ENCODE peak calls at places on chromosomes 4 and X, in five cellular contexts. L is psoas muscle; S is CD8-positive, alpha-beta T cell; G is endodermal cell; J is PC-9. U is an unnamed sample.
A peak's percentile ranks its signal among the peaks of the same experiment; 100 is the strongest.

GRCh38 chrX:110421499-110422455 is 63.1 kb downstream of the RTL9 start:
- DNase-seq in L (no peak), S (no peak), G (no peak), J (no peak), U (no peak)

GRCh38 chrX:147875866-147876596 is 35.7 kb upstream of the FMR1 start:
- DNase-seq in L (no peak), S (no peak), G (no peak), J (peak; percentile 26), U (no peak)

GRCh38 chr4:140243345-140243753 is 89.4 kb upstream of the MAML3 start:
- DNase-seq in L (no peak), S (no peak), G (no peak), J (no peak), U (no peak)

GRCh38 chr4:26729547-26729946 is 131.1 kb upstream of the STIM2 start:
- DNase-seq in L (no peak), S (no peak), G (no peak), J (no peak), U (no peak)

GRCh38 chr4:142567620-142568451 is 278.3 kb downstream of the INPP4B start:
- DNase-seq in L (no peak), S (no peak), G (no peak), J (no peak), U (no peak)

GRCh38 chrX:10619311-10620015 is 922 bp downstream of the MID1 start:
- DNase-seq in L (no peak), S (no peak), G (no peak), J (no peak), U (no peak)

GRCh38 chrX:119101168-119101567 is 26.4 kb downstream of the KIAA1210 start:
- DNase-seq in L (no peak), S (no peak), G (no peak), J (no peak), U (no peak)

GRCh38 chr4:37890501-37891220 is at the start of gene TBC1D1:
- DNase-seq in L (peak; percentile 94), S (peak; percentile 15), G (peak; percentile 74), J (peak; percentile 55), U (no peak)

GRCh38 chr4:40493160-40493559 is 136.5 kb downstream of the RBM47 start:
- DNase-seq in L (no peak), S (no peak), G (no peak), J (no peak), U (no peak)

GRCh38 chrX:25640276-25640675 is 497.9 kb upstream of the MAGEB18 start:
- DNase-seq in L (no peak), S (no peak), G (no peak), J (no peak), U (no peak)

GRCh38 chr4:3111461-3111860 is 37.0 kb downstream of the HTT start:
- DNase-seq in L (no peak), S (no peak), G (peak; percentile 61), J (no peak), U (no peak)

GRCh38 chr4:15765910-15766703 is 12.0 kb upstream of the CD38 start:
- DNase-seq in L (no peak), S (peak; percentile 33), G (no peak), J (no peak), U (no peak)

GRCh38 chrX:104565791-104566687 is at the start of gene IL1RAPL2:
- DNase-seq in L (peak; percentile 48), S (no peak), G (peak; percentile 90), J (peak; percentile 74), U (no peak)

GRCh38 chr4:47145630-47146029 is 114.3 kb downstream of the GABRB1 start:
- DNase-seq in L (no peak), S (no peak), G (no peak), J (no peak), U (no peak)

GRCh38 chr4:15400911-15401671 is 26.7 kb upstream of the C1QTNF7 start:
- DNase-seq in L (peak; percentile 62), S (peak; percentile 13), G (no peak), J (peak; percentile 63), U (peak; percentile 74)

GRCh38 chr4:137526681-137527080 is 5.6 kb downstream of the PCDH18 start:
- DNase-seq in L (no peak), S (no peak), G (no peak), J (no peak), U (no peak)

GRCh38 chr4:47926667-47927258 is 12.4 kb upstream of the NFXL1 start:
- DNase-seq in L (no peak), S (peak; percentile 21), G (peak; percentile 87), J (peak; percentile 18), U (no peak)

GRCh38 chrX:120769576-120770341 is 105.9 kb downstream of the CT47B1 start:
- DNase-seq in L (no peak), S (no peak), G (no peak), J (peak; percentile 33), U (peak; percentile 59)

GRCh38 chr4:132910226-132910748 is 238.8 kb upstream of the PCDH10 start:
- DNase-seq in L (no peak), S (no peak), G (no peak), J (no peak), U (no peak)

GRCh38 chr4:144818136-144818535 is 172.2 kb downstream of the HHIP start:
- DNase-seq in L (no peak), S (no peak), G (no peak), J (peak; percentile 11), U (no peak)

GRCh38 chrX:150225266-150225665 is 137.9 kb upstream of the MAMLD1 start:
- DNase-seq in L (no peak), S (no peak), G (no peak), J (no peak), U (no peak)

GRCh38 chrX:150225756-150226155 is 137.4 kb upstream of the MAMLD1 start:
- DNase-seq in L (no peak), S (no peak), G (no peak), J (no peak), U (no peak)

GRCh38 chrX:150224676-150225075 is 138.4 kb upstream of the MAMLD1 start:
- DNase-seq in L (no peak), S (no peak), G (no peak), J (no peak), U (no peak)

GRCh38 chrX:150226223-150226965 is 136.7 kb upstream of the MAMLD1 start:
- DNase-seq in L (no peak), S (no peak), G (no peak), J (no peak), U (no peak)

DNA sequence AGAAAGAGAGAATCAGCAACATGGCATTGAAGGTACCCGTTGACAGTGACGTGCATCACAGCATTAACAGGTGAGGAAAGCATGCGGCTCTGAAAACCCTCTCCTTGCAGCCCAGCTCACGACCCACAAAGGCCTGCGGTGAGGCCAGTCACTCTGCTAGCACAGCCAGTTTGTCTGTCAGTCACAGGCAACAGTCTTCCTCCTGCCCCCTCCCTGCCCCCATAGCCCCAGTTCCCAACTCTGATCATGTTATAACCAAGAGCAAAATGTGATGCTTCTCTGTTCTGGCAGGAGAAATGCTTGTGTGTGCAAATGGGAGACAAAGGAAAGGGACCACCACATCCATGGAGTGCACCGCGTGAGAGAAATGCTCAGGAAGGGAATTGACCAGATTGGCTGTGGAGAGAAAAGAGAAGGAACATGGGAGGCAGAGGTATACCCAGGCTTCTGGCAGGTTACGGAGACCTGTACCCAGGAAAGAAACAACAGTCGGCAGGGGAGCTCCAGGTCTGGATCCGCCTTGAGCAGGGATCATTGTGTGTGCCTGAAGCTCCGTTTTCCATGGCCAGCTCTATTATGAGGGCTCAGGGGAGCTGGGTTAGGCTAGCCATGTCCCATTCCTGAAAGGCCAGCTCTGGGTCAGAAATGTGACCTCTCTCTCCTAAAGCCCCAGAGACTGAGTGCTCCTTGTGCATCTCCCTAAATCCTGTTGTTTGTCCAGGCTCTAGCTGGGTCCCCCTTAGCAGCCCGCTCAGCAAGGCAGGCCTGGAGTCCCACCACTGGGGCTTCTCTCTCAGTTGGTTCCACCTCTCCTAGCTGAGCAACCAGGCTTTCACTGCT is 139.7 kb upstream of the MAMLD1 start:
- DNase-seq in L (no peak), S (no peak), G (no peak), J (no peak), U (no peak)
- H3K27me3 ChIP-seq in L (peaks cover 12% of the 10 kb centered on the region), S (no peaks in the 10 kb centered on the region), G (no peaks in the 10 kb centered on the region), J (peaks cover 11% of the 10 kb centered on the region), U (no peaks in the 10 kb centered on the region)

GRCh38 chrX:153794018-153794896 is at the start of the genes IDH3G and SSR4:
- DNase-seq in L (peak; percentile 97), S (peak; percentile 90), G (peak; percentile 95), J (peak; percentile 97), U (peak; percentile 72)

GRCh38 chrX:153792368-153792767 is 1.8 kb downstream of the IDH3G start:
- DNase-seq in L (no peak), S (no peak), G (no peak), J (no peak), U (no peak)

GRCh38 chrX:153793291-153793690 is 884 bp downstream of the IDH3G start:
- DNase-seq in L (no peak), S (no peak), G (no peak), J (no peak), U (no peak)

GRCh38 chrX:153789654-153790053 is 4.5 kb downstream of the IDH3G start:
- DNase-seq in L (no peak), S (no peak), G (no peak), J (no peak), U (no peak)

DNA sequence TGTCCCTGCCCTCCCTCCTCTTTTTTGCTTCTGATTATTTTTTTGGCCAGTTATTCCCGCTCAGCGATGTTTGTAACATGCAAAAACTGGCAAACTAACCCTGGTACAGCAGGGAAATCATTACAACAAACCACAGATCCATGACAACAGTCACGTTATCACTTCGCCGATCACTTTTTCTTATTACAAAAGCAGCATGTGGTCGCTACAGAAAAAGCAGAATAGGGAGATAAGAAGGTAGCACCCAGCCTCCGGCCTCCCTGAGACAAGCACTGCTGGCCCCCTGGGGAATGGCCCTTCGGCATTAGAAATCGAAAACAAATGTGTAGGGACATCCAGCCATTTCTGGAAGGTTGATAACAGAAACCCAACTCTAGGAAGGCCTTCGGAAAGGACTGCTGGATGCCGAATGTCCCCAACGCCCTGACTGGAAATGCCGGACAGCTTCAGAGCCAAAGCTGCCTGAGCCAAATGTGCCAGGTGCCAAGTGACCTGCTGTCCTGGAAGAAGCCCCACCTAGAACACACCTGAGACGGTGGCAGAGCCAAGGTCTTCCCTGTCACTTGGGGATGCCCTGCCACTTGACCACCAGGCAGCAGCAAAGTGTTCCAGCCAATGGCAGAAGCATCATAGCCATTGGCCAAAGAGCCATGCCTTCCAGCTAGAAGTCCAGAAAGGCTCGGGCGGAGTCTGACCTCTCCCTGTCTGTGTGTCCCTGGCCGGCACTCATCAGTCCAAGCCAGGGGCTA is 2.9 kb downstream of the IDH3G start:
- DNase-seq in L (no peak), S (no peak), G (no peak), J (no peak), U (no peak)
- H3K36me3 ChIP-seq in L (peaks cover 29% of the 10 kb centered on the region), S (no peaks in the 10 kb centered on the region), G (peaks cover 1% of the 10 kb centered on the region), J (no peaks in the 10 kb centered on the region), U (peaks cover 14% of the 10 kb centered on the region)

GRCh38 chr4:121370729-121371325 is 10.0 kb downstream of the QRFPR start:
- DNase-seq in L (no peak), S (no peak), G (peak; percentile 59), J (peak; percentile 33), U (no peak)
- TF ChIP-seq CTCF in L (peak; percentile 50), S (peak; percentile 44), G (peak; percentile 85), J (peak; percentile 83), U (peak; percentile 66)

GRCh38 chrX:52270453-52271116 is 85.9 kb downstream of the MAGED4 start:
- DNase-seq in L (no peak), S (no peak), G (no peak), J (no peak), U (no peak)
- H3K27me3 ChIP-seq in L (peaks cover 41% of the 10 kb centered on the region), S (no peaks in the 10 kb centered on the region), G (no peaks in the 10 kb centered on the region), J (no peaks in the 10 kb centered on the region), U (no peaks in the 10 kb centered on the region)

GRCh38 chr4:183364025-183364424 is 41.8 kb upstream of the CLDN24 start:
- DNase-seq in L (no peak), S (no peak), G (peak; percentile 71), J (no peak), U (no peak)
- H3K36me3 ChIP-seq in L (no peaks in the 10 kb centered on the region), S (no peaks in the 10 kb centered on the region), G (no peaks in the 10 kb centered on the region), J (no peaks in the 10 kb centered on the region), U (no peaks in the 10 kb centered on the region)

GRCh38 chr4:41957634-41958033 is 22.4 kb downstream of the TMEM33 start:
- DNase-seq in L (no peak), S (no peak), G (no peak), J (no peak), U (no peak)
- TF ChIP-seq CTCF in L (peak; percentile 31), S (peak; percentile 51), G (peak; percentile 82), J (peak; percentile 49), U (peak; percentile 20)

U was measured in BJ.